ENCODE peak calls at places on chromosomes 13 and 19, in five cellular contexts. N, C, H, R and P are unnamed samples.

GRCh38 chr13:20182231-20182846 is 10.4 kb downstream of the GJB2 start:
- DNase-seq in N (peak), C (peak), H (peak), R (peak), P (peak)

GRCh38 chr13:33263484-33263883 is 22.1 kb downstream of the STARD13 start:
- DNase-seq in N (no peak), C (no peak), H (no peak), R (no peak), P (no peak)

GRCh38 chr19:45601524-45602522 is at the start of gene GPR4:
- DNase-seq in N (no peak), C (no peak), H (no peak), R (no peak), P (no peak)

GRCh38 chr19:21751379-21751778 is 16.0 kb downstream of the ZNF100 start:
- DNase-seq in N (peak), C (no peak), H (no peak), R (peak), P (no peak)

GRCh38 chr13:27406178-27406939 is 18.1 kb upstream of the GTF3A start:
- DNase-seq in N (peak), C (peak), H (peak), R (peak), P (no peak)

GRCh38 chr19:7373862-7374261 is 25.1 kb downstream of the ARHGEF18 start:
- DNase-seq in N (no peak), C (no peak), H (peak), R (no peak), P (no peak)

GRCh38 chr19:42244452-42245220 is 2.2 kb upstream of the GSK3A start:
- DNase-seq in N (peak), C (peak), H (peak), R (peak), P (peak)

GRCh38 chr13:30742896-30743295 is 7.6 kb downstream of the ALOX5AP start:
- DNase-seq in N (no peak), C (no peak), H (no peak), R (no peak), P (no peak)

GRCh38 chr19:47419037-47419783 is at the start of gene MEIS3:
- DNase-seq in N (no peak), C (no peak), H (no peak), R (no peak), P (no peak)

GRCh38 chr19:1067341-1068103 is 555 bp downstream of the ARHGAP45 start:
- DNase-seq in N (no peak), C (no peak), H (no peak), R (no peak), P (no peak)

GRCh38 chr19:10111405-10111811 is at the start of gene P2RY11:
- DNase-seq in N (no peak), C (no peak), H (no peak), R (no peak), P (no peak)

GRCh38 chr13:24713022-24713421 is 32.8 kb downstream of the ATP12A start:
- DNase-seq in N (no peak), C (no peak), H (no peak), R (no peak), P (no peak)

GRCh38 chr13:36814465-36814864 is 4.6 kb upstream of the RFXAP start:
- DNase-seq in N (no peak), C (no peak), H (peak), R (no peak), P (no peak)

GRCh38 chr19:30356951-30357579 is 15.1 kb upstream of the ZNF536 start:
- DNase-seq in N (no peak), C (no peak), H (no peak), R (no peak), P (no peak)